ENCODE peak calls at places on chromosomes 12 and 14, in six cellular contexts. Y is GM13976; M is head of caudate nucleus; O is kidney epithelial cell; C is NCI-H1105 treated with DMSO at 0.1 percent for 48 hours; G is stimulated activated naive B cell treated with anti-CD40 and anti-IgM and Interleukin-4, amounts not matched to agents 10 μg/mL and 1 μg/mL and 100 μg/mL, for 72 hours. P is an unnamed sample.

GRCh38 chr12:57822392-57823130 is 4.0 kb upstream of the AVIL start:
- DNase-seq in Y (no peak), M (no peak), O (no peak), C (no peak), G (no peak), P (no peak)

GRCh38 chr12:54725233-54725843 is 77.2 kb upstream of the DCD start:
- DNase-seq in Y (no peak), M (no peak), O (no peak), C (peak; percentile 12), G (no peak), P (peak; percentile 15)

GRCh38 chr12:15208140-15208539 is 13.1 kb downstream of the RERG start:
- DNase-seq in Y (no peak), M (no peak), O (no peak), C (no peak), G (no peak), P (no peak)

GRCh38 chr14:60618200-60618599 is 31.1 kb downstream of the SIX1 start:
- DNase-seq in Y (no peak), M (no peak), O (no peak), C (peak; percentile 93), G (no peak), P (no peak)

GRCh38 chr12:4037747-4038312 is 164.6 kb upstream of the PARP11 start:
- DNase-seq in Y (peak; percentile 40), M (peak; percentile 64), O (no peak), C (peak; percentile 27), G (no peak), P (peak; percentile 46)

GRCh38 chr12:116444590-116444943 is 114.6 kb upstream of the MAP1LC3B2 start:
- DNase-seq in Y (no peak), M (no peak), O (no peak), C (no peak), G (no peak), P (no peak)

GRCh38 chr12:51441583-51441982 is 17.0 kb downstream of the SLC4A8 start:
- DNase-seq in Y (no peak), M (peak; percentile 56), O (no peak), C (no peak), G (no peak), P (peak; percentile 47)

GRCh38 chr12:52759695-52760094 is 17.4 kb downstream of the KRT76 start:
- DNase-seq in Y (no peak), M (no peak), O (no peak), C (no peak), G (no peak), P (no peak)

GRCh38 chr14:68140111-68140741 is 320.6 kb downstream of the RAD51B start:
- DNase-seq in Y (no peak), M (no peak), O (peak; percentile 98), C (peak; percentile 90), G (no peak), P (no peak)

GRCh38 chr12:50390284-50390683 is 6.1 kb downstream of the FAM186A start:
- DNase-seq in Y (no peak), M (no peak), O (peak; percentile 84), C (no peak), G (no peak), P (no peak)

GRCh38 chr14:100439781-100440180 is 116.6 kb downstream of the SLC25A47 start:
- DNase-seq in Y (no peak), M (no peak), O (no peak), C (no peak), G (no peak), P (no peak)

GRCh38 chr14:68888883-68889282 is 90.2 kb downstream of the ACTN1 start:
- DNase-seq in Y (no peak), M (no peak), O (no peak), C (no peak), G (no peak), P (no peak)

GRCh38 chr12:20436367-20436766 is 68.0 kb downstream of the PDE3A start:
- DNase-seq in Y (no peak), M (no peak), O (no peak), C (no peak), G (no peak), P (no peak)

GRCh38 chr12:55930771-55931316 is at the start of gene DGKA:
- DNase-seq in Y (peak; percentile 74), M (no peak), O (no peak), C (peak; percentile 40), G (peak; percentile 39), P (peak; percentile 75)

GRCh38 chr12:57069522-57069921 is 9.1 kb downstream of the NEMP1 start:
- DNase-seq in Y (peak; percentile 62), M (peak; percentile 76), O (no peak), C (peak; percentile 50), G (peak; percentile 36), P (peak; percentile 93)

GRCh38 chr12:57461326-57461903 is 1.8 kb downstream of the GLI1 start:
- DNase-seq in Y (peak; percentile 66), M (peak; percentile 71), O (no peak), C (no peak), G (no peak), P (no peak)

GRCh38 chr12:95764848-95765247 is 25.7 kb downstream of the NTN4 start:
- DNase-seq in Y (no peak), M (no peak), O (no peak), C (no peak), G (no peak), P (no peak)

GRCh38 chr12:82919365-82920054 is 232.8 kb downstream of the TMTC2 start:
- DNase-seq in Y (no peak), M (no peak), O (no peak), C (no peak), G (no peak), P (no peak)

GRCh38 chr14:96135285-96135684 is 69.4 kb upstream of the BDKRB2 start:
- DNase-seq in Y (no peak), M (no peak), O (no peak), C (no peak), G (no peak), P (no peak)

GRCh38 chr14:76995279-76996035 is 33.1 kb downstream of the IRF2BPL start:
- DNase-seq in Y (no peak), M (peak; percentile 56), O (no peak), C (no peak), G (no peak), P (no peak)

GRCh38 chr14:94936901-94937321 is 167.0 kb upstream of the GSC start:
- DNase-seq in Y (no peak), M (peak; percentile 56), O (no peak), C (no peak), G (no peak), P (no peak)

GRCh38 chr14:51298895-51299294 is 58.8 kb downstream of the TMX1 start:
- DNase-seq in Y (no peak), M (no peak), O (no peak), C (no peak), G (no peak), P (no peak)

GRCh38 chr12:33322519-33322918 is 117.1 kb downstream of the SYT10 start:
- DNase-seq in Y (no peak), M (no peak), O (no peak), C (no peak), G (no peak), P (no peak)

GRCh38 chr14:35506927-35507326 is 27.0 kb upstream of the INSM2 start:
- DNase-seq in Y (no peak), M (no peak), O (no peak), C (no peak), G (no peak), P (no peak)

GRCh38 chr12:121649403-121649802 is 20.1 kb downstream of the MORN3 start:
- DNase-seq in Y (no peak), M (no peak), O (no peak), C (no peak), G (no peak), P (no peak)

GRCh38 chr14:77400216-77400615 is 23.0 kb downstream of the SAMD15 start:
- DNase-seq in Y (no peak), M (no peak), O (no peak), C (no peak), G (no peak), P (no peak)